ENCODE peak calls at places on chromosomes 6 and 20, in four cellular contexts. X is adrenal gland, O is IMR-90, T is body of pancreas. W is an unnamed sample. For H3K27me3, the result is how much of the 10 kb centered on the place peaks cover.

GRCh38 chr20:24360531-24360930 is 108.9 kb upstream of the SYNDIG1 start:
- DNase-seq in X (no peak), T (no peak), O (no peak), W (no peak)

GRCh38 chr6:87791982-87792381 is 89.9 kb upstream of the AKIRIN2 start:
- DNase-seq in O (no peak), T (no peak), X (no peak), W (no peak)

GRCh38 chr6:125511809-125512341 is 210.1 kb upstream of the HDDC2 start:
- DNase-seq in T (peak), X (no peak), O (no peak), W (no peak)

GRCh38 chr6:131654326-131654725 is 17.2 kb downstream of the ENPP3 start:
- DNase-seq in T (no peak), X (no peak), O (no peak), W (no peak)

GRCh38 chr6:79544299-79544927 is 7.2 kb upstream of the LCA5 start:
- DNase-seq in O (peak), T (no peak), X (no peak), W (no peak)

GRCh38 chr20:42391807-42392206 is 773.6 kb upstream of the CHD6 start:
- DNase-seq in T (no peak), O (no peak), X (no peak), W (no peak)

GRCh38 chr6:106688177-106688951 is 59.0 kb downstream of the QRSL1 start:
- DNase-seq in T (peak), X (no peak), O (no peak), W (no peak)

GRCh38 chr6:123763904-123764303 is 39.8 kb upstream of the NKAIN2 start:
- DNase-seq in X (no peak), O (no peak), T (no peak), W (no peak)

GRCh38 chr20:14207591-14207990 is 129.8 kb downstream of the FLRT3 start:
- DNase-seq in T (no peak), X (no peak), O (no peak), W (no peak)

GRCh38 chr6:6331393-6331792 is 10.9 kb upstream of the F13A1 start:
- DNase-seq in O (no peak), T (no peak), X (no peak), W (no peak)

GRCh38 chr6:3766219-3766618 is 14.7 kb upstream of the PXDC1 start:
- DNase-seq in X (no peak), O (no peak), T (no peak), W (no peak)

GRCh38 chr6:5335020-5335419 is 73.7 kb downstream of the FARS2 start:
- DNase-seq in T (no peak), O (no peak), X (no peak), W (no peak)

GRCh38 chr6:151196571-151196970 is 43.2 kb upstream of the AKAP12 start:
- DNase-seq in T (peak), O (peak), X (no peak), W (peak)

GRCh38 chr20:46898433-46898832 is 3.8 kb downstream of the EYA2 start:
- DNase-seq in T (no peak), O (no peak), X (no peak), W (no peak)

GRCh38 chr20:39019805-39020325 is 57.7 kb downstream of the DHX35 start:
- DNase-seq in O (no peak), T (no peak), X (no peak), W (no peak)

GRCh38 chr20:58051367-58051766 is 177.1 kb downstream of the ANKRD60 start:
- DNase-seq in O (no peak), T (no peak), X (no peak), W (no peak)

GRCh38 chr6:131976545-131977061 is 25.4 kb upstream of the CCN2 start:
- DNase-seq in T (no peak), O (peak), X (no peak), W (no peak)

GRCh38 chr6:163626073-163626867 is 211.8 kb downstream of the QKI start:
- DNase-seq in O (no peak), T (no peak), X (no peak), W (no peak)

GRCh38 chr6:72151742-72152141 is 265.4 kb downstream of the RIMS1 start:
- DNase-seq in T (no peak), X (no peak), O (no peak), W (no peak)

GRCh38 chr6:113591896-113592827 is 265.0 kb upstream of the MARCKS start:
- DNase-seq in X (no peak), T (peak), O (peak), W (no peak)

GRCh38 chr20:25220021-25220730 is 24.7 kb downstream of the ENTPD6 start:
- DNase-seq in T (no peak), O (no peak), X (no peak), W (no peak)

GRCh38 chr20:2887715-2888114 is 14.4 kb downstream of the PTPRA start:
- DNase-seq in O (no peak), X (no peak), T (no peak), W (no peak)

GRCh38 chr6:124226396-124226795 is 422.7 kb downstream of the NKAIN2 start:
- DNase-seq in O (no peak), T (no peak), X (no peak), W (no peak)

GRCh38 chr6:120077489-120077888 is 727.9 kb upstream of the MAN1A1 start:
- DNase-seq in O (no peak), X (no peak), T (no peak), W (no peak)

GRCh38 chr6:111870054-111870750 is 3.0 kb downstream of the FYN start:
- DNase-seq in T (no peak), O (no peak), X (no peak), W (no peak)

GRCh38 chr6:48881551-48881950 is 581.5 kb downstream of the MMUT start:
- DNase-seq in T (no peak), X (no peak), O (no peak), W (no peak)

GRCh38 chr6:48883116-48883515 is 579.9 kb downstream of the MMUT start:
- DNase-seq in X (no peak), O (no peak), T (no peak), W (no peak)
- TF ChIP-seq CTCF in X (no peak), O (no peak), T (no peak), W (no peak)

GRCh38 chr20:64040231-64041039 is 4.5 kb downstream of the C20orf204 start:
- DNase-seq in T (no peak), X (no peak), O (no peak), W (no peak)
- TF ChIP-seq POLR2A in T (no peak), X (no peak), O (no peak), W (no peak)

GRCh38 chr6:83459663-83460062 is 28.8 kb upstream of the ME1 start:
- DNase-seq in X (no peak), T (no peak), O (no peak), W (no peak)

GRCh38 chr6:83463886-83464285 is 33.0 kb upstream of the ME1 start:
- DNase-seq in O (peak), X (no peak), T (no peak), W (no peak)

GRCh38 chr6:83461438-83461837 is 30.6 kb upstream of the ME1 start:
- DNase-seq in O (peak), X (no peak), T (no peak), W (no peak)

GRCh38 chr6:83464741-83465140 is 33.9 kb upstream of the ME1 start:
- DNase-seq in T (no peak), X (no peak), O (no peak), W (no peak)

GRCh38 chr6:83462524-83462923 is 31.7 kb upstream of the ME1 start:
- DNase-seq in O (no peak), T (no peak), X (no peak), W (no peak)
- H3K27me3 ChIP-seq in O (under half), T (under half), X (under half), W (under half)

GRCh38 chr20:37363221-37364012 is 17.5 kb downstream of the SRC start:
- DNase-seq in T (peak), O (no peak), X (peak), W (peak)
- TF ChIP-seq CTCF in T (no peak), O (no peak), X (no peak), W (no peak)

DNA sequence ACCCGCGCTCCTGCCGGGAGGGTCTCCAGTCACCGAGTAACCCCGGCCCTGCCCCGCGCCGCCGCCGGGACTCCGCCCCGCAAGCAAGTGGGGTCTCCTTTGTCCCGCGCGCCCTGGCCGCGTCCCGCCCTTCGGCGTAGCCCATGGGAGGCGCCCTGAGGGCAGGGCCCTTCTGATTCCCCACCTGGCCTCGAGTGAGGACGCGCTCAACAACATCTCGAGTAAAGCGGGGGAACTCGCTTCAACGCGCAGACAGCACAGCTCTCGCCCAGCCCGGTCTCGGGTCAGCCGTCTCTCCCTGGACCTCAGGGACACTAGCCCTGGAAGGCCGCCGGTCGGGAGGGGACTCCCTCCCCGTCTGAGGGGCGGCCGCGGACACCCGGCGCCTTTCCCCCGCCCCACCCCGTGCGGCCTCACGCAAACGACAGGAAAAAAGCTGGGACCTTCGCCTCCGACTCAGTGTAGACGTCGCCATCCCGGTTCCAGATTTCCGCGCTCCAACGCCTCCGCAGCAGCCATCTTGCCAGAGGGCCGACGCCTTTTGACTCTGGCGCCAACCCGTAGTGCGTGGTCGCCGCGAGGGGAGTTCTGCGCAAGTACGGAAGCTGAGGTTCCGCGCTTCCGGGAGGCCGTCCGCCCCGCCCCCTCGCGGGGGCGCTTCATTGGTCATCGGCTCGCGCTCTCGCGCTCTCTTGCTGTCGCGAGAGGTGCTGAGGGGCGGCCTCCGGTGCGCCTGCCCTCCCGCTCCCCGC is 418 bp upstream of the GID8 start:
- DNase-seq in T (peak), X (peak), O (peak), W (peak)
- TF ChIP-seq POLR2A in T (peak), X (peak), O (peak), W (peak)

DNA sequence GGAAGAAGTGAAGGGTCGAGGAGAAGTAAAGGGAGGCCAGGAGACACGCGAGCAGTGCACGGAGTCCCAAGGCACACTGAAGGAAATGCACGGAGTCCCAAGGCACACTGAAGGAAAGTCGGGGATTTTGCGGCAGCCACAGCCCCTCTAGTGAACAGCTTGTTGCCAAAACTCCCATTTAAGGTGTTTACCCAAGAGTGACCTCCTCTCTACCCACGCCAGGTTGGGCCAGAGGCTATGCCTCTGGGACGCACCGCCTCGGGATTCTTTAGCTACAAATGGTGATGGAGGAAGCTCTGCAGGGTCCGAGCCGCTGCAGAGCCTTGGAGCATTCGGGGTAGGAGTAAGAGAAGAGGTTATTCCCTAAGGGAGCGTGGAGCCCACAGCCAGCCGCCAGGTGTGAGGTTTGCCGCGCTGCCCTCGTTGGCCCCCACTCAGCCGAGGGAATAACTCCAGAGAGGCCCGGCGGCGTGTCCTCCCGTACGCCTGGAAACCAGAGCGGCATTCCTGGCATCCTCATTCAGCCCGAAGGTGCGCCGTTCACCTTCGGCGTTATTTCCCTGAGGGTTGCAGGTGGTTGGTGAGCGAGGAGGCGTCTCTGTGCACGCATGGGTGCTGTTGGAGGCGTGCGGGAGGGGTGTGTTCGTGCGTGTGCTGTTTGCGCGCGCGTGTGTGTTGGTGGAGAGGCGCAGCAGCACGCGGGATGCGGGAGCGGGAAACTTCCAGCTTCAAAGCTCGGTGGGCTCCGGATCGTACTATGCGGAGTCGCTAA is 3.4 kb upstream of the MAFB start:
- DNase-seq in O (no peak), T (no peak), X (no peak), W (no peak)
- H3K27me3 ChIP-seq in O (half or more), T (under half), X (under half), W (half or more)

DNA sequence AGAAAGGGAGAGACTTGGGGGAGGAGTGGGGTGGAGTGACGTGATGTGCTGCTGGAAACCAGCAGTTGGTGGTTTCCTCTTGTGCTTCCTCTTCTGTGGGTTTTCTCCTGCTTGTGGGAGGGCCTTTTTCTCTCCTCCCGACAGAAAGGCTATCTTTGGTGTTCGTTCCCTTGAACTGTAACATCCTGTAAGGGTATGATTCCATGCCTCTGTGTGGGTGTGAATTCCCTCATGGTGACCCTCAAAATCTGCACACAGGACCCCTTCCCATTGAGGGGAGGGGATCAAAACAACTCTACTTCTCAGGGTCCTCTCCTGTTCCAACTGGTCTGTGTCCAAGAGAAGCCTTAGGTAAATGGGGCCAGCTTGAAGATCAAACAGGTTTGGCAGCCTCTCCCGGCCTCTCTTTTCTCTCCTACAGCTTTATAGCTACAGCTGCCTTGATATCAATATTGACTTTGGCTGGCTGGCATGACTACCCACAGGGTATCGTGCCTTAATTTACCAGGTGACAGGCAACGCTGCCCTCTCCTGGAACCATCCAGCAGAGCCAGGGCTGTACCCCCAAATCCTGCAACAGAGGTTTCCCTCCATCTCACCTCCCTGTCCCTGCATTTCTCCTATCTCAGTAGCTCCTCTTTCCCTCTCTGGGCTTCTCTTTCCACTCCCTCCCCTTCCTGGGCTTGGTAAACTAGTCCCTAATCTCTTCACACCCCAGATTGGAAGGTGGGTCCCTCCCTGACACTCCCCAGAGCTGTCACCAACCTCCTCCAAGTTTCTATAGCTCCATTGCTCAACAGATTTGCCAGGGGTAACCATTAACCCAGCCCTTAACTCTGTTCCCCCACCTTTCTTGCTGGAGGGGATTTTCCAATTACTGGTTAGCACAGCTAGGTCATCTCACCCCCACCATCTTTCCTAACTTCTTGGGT is 1.5 kb upstream of the MSH5 start:
- DNase-seq in X (no peak), T (peak), O (peak), W (no peak)
- TF ChIP-seq CTCF in X (no peak), T (peak), O (peak), W (no peak)

GRCh38 chr6:44265003-44265842 is at the start of gene NFKBIE:
- DNase-seq in T (peak), O (peak), X (peak), W (peak)
- TF ChIP-seq POLR2A in T (peak), O (peak), X (peak), W (peak)